ENCODE peak calls at places on chromosomes 13 and 19, in seven cellular contexts. G is transverse colon, S is IMR-90, V is heart left ventricle, D is HCT116, Z is uterus, U is GM12878. M is an unnamed sample.
A peak's percentile ranks its signal among the peaks of the same experiment; 100 is the strongest.

GRCh38 chr19:28497137-28497536 is 715.8 kb downstream of the UQCRFS1 start:
- DNase-seq in G (no peak), U (no peak), V (no peak), Z (no peak), S (no peak), D (no peak), M (no peak)

GRCh38 chr19:12936582-12936981 is 1.8 kb upstream of the CALR start:
- DNase-seq in G (no peak), U (no peak), V (no peak), S (no peak), D (no peak), Z (no peak), M (no peak)

GRCh38 chr13:72217142-72217541 is 350.1 kb upstream of the DACH1 start:
- DNase-seq in G (no peak), D (no peak), S (no peak), V (no peak), Z (no peak), U (no peak), M (no peak)

GRCh38 chr13:99893567-99893966 is 78.0 kb downstream of the ZIC5 start:
- DNase-seq in S (no peak), V (no peak), G (no peak), Z (no peak), U (no peak), D (no peak), M (no peak)

GRCh38 chr19:34256835-34257558 is 2.6 kb downstream of the GARRE1 start:
- DNase-seq in U (no peak), D (no peak), V (no peak), G (no peak), S (no peak), Z (no peak), M (no peak)

GRCh38 chr19:6273701-6274601 is 5.8 kb downstream of the MLLT1 start:
- DNase-seq in G (peak; percentile 64), S (peak; percentile 88), U (no peak), D (no peak), Z (peak; percentile 77), V (peak; percentile 93), M (peak; percentile 92)

GRCh38 chr13:32426981-32427851 is 714 bp downstream of the N4BP2L1 start:
- DNase-seq in G (peak; percentile 56), D (no peak), S (peak; percentile 29), Z (peak; percentile 57), U (no peak), V (peak; percentile 44), M (peak; percentile 45)

GRCh38 chr13:103403814-103404213 is 337.6 kb upstream of the SLC10A2 start:
- DNase-seq in Z (no peak), V (no peak), G (no peak), U (no peak), S (no peak), D (no peak), M (no peak)

GRCh38 chr13:96533408-96533807 is 443.5 kb downstream of the HS6ST3 start:
- DNase-seq in S (no peak), G (no peak), V (no peak), U (no peak), D (no peak), Z (no peak), M (no peak)

GRCh38 chr19:50039968-50040367 is 14.2 kb downstream of the ZNF473 start:
- DNase-seq in U (no peak), D (no peak), Z (no peak), G (no peak), S (peak; percentile 21), V (no peak), M (no peak)

GRCh38 chr19:43639507-43640423 is at the start of gene CADM4:
- DNase-seq in D (no peak), U (no peak), S (no peak), V (no peak), Z (peak; percentile 33), G (peak; percentile 44), M (peak; percentile 23)

GRCh38 chr19:7679017-7679720 is 1.5 kb upstream of the TRAPPC5 start:
- DNase-seq in G (peak; percentile 43), Z (no peak), D (no peak), V (no peak), U (no peak), S (no peak), M (no peak)

GRCh38 chr13:25192936-25193335 is 20.8 kb upstream of the AMER2 start:
- DNase-seq in U (no peak), D (no peak), V (no peak), Z (no peak), S (no peak), G (no peak), M (no peak)

GRCh38 chr19:48696353-48697010 is 711 bp downstream of the FUT2 start:
- DNase-seq in D (no peak), V (peak; percentile 55), U (no peak), G (peak; percentile 41), S (no peak), Z (no peak), M (no peak)

GRCh38 chr19:24033962-24034342 is 53.0 kb upstream of the ZNF254 start:
- DNase-seq in S (peak; percentile 71), Z (peak; percentile 28), U (no peak), D (no peak), V (peak; percentile 56), G (peak; percentile 62), M (peak; percentile 86)

GRCh38 chr13:21058361-21058760 is 3.0 kb downstream of the LATS2 start:
- DNase-seq in U (no peak), D (no peak), G (no peak), Z (no peak), V (no peak), S (no peak), M (no peak)

GRCh38 chr13:110641055-110642015 is 26.0 kb downstream of the NAXD start:
- DNase-seq in U (no peak), G (no peak), V (no peak), S (peak; percentile 53), Z (peak; percentile 49), D (no peak), M (peak; percentile 29)

GRCh38 chr13:99342723-99343315 is 35.6 kb upstream of the GPR183 start:
- DNase-seq in D (no peak), V (no peak), Z (no peak), U (no peak), S (no peak), G (no peak), M (no peak)

GRCh38 chr13:60268203-60268555 is 104.5 kb upstream of the DIAPH3 start:
- DNase-seq in G (no peak), U (no peak), D (no peak), Z (no peak), S (no peak), V (no peak), M (no peak)

GRCh38 chr19:49801966-49802661 is 11.0 kb downstream of the FUZ start:
- DNase-seq in G (peak; percentile 76), V (peak; percentile 95), S (peak; percentile 86), D (no peak), U (no peak), Z (peak; percentile 93), M (peak; percentile 93)

GRCh38 chr19:497476-497860 is 1.2 kb downstream of the MADCAM1 start:
- DNase-seq in Z (no peak), V (peak; percentile 27), G (no peak), D (no peak), S (no peak), U (no peak), M (no peak)

GRCh38 chr19:56146904-56147303 is 5.8 kb downstream of the ZNF444 start:
- DNase-seq in V (no peak), Z (no peak), D (no peak), S (no peak), G (no peak), U (no peak), M (no peak)

GRCh38 chr13:107586216-107586615 is 629.1 kb downstream of the LIG4 start:
- DNase-seq in V (no peak), U (no peak), S (peak; percentile 89), G (no peak), Z (no peak), D (no peak), M (no peak)

GRCh38 chr19:38626401-38626800 is 7.4 kb downstream of the EIF3K start:
- DNase-seq in V (no peak), G (no peak), U (no peak), D (no peak), S (no peak), Z (no peak), M (no peak)
- TF ChIP-seq POLR2A in V (no peak), G (no peak), U (no peak), D (no peak), S (no peak), Z (no peak), M (no peak)

DNA sequence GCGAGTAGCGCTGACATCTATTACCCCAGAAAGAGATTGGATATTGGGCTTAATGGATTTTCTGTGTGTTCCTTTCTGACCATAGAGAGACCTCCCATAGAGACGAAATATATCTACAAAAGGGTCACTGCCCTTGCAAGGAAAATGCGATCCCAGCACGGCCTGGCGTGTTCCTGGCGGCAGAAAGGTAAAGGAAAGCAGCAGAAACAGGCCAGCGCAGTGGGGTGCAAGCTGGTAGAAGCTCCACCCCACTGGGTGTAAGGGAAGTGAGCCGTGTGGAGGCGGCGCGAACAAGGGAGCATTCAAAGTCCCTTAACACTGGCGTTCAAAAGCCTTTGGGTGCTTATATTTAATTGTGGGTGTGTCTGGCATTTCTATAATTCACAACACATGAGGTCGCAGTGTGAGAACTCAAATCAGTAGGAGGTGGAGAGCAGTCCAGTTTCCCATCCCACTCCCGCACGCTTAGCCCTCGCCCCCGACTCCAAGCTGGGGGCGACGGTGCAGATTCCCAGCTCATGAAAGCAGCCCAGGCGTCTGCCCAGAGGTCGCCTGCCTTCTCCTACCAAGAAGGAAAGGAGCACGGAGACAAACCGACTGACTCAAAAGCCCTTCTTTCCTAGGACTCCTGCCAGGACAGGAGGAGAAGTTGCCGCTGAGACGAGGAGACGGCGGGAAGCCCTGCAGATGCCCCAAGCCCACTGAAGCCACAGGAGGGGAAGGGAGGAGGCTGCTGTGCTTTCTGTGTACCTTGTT is 478.4 kb downstream of the FOXO1 start:
- DNase-seq in V (no peak), G (no peak), D (no peak), S (no peak), Z (peak; percentile 27), U (no peak), M (no peak)
- H3K4me1 ChIP-seq in V (peaks cover 31% of the 10 kb centered on the region), G (peaks cover 30% of the 10 kb centered on the region), D (no peaks in the 10 kb centered on the region), S (no peaks in the 10 kb centered on the region), Z (peaks cover 12% of the 10 kb centered on the region), U (no peaks in the 10 kb centered on the region), M (peaks cover 9% of the 10 kb centered on the region)

GRCh38 chr19:38321646-38322323 is 2.1 kb downstream of the KCNK6 start:
- DNase-seq in U (no peak), D (no peak), Z (peak; percentile 89), S (peak; percentile 27), V (peak; percentile 91), G (peak; percentile 58), M (no peak)

GRCh38 chr19:38326591-38326990 is 6.9 kb downstream of the KCNK6 start:
- DNase-seq in S (no peak), G (no peak), Z (no peak), U (no peak), D (no peak), V (no peak), M (no peak)

GRCh38 chr19:38323276-38323675 is 3.6 kb downstream of the KCNK6 start:
- DNase-seq in V (no peak), G (no peak), Z (no peak), D (no peak), S (no peak), U (no peak), M (no peak)

GRCh38 chr19:38320969-38321339 is 1.3 kb downstream of the KCNK6 start:
- DNase-seq in U (no peak), D (no peak), V (no peak), Z (no peak), S (no peak), G (no peak), M (no peak)

GRCh38 chr19:38324431-38324830 is 4.8 kb downstream of the KCNK6 start:
- DNase-seq in S (no peak), V (no peak), G (no peak), Z (no peak), D (no peak), U (no peak), M (no peak)
- H3K27ac ChIP-seq in S (no peak overlapping the region), V (no peak overlapping the region), G (no peak overlapping the region), Z (no peak overlapping the region), D (no peak overlapping the region), U (no peak overlapping the region), M (no peak overlapping the region)

GRCh38 chr19:36008336-36008978 is at the start of gene SYNE4:
- DNase-seq in G (peak; percentile 76), D (peak; percentile 75), U (no peak), S (no peak), V (no peak), Z (no peak), M (peak; percentile 91)
- TF ChIP-seq POLR2A in G (peak; percentile 23), D (no peak), U (no peak), S (no peak), V (no peak), Z (no peak), M (peak; percentile 72)